ENCODE peak calls at places on chromosomes 13 and 19, in seven cellular contexts. One of them, this sample, is unnamed.
A peak's percentile ranks its signal among the peaks of the same experiment; 100 is the strongest.

GRCh38 chr13:80840313-80840976 is 499.5 kb upstream of the SPRY2 start:
- DNase-seq in astrocyte: no peak
- DNase-seq in heart right ventricle: no peak
- DNase-seq in CD4-positive, alpha-beta T cell: no peak
- DNase-seq in OCI-LY7: no peak
- DNase-seq in CD8-positive, alpha-beta T cell: no peak
- DNase-seq in hepatocyte: no peak
- DNase-seq in this sample: no peak

GRCh38 chr19:12137541-12137940 is 2.6 kb downstream of the ZNF20 start:
- DNase-seq in heart right ventricle: no peak
- DNase-seq in OCI-LY7: peak; percentile 78
- DNase-seq in hepatocyte: no peak
- DNase-seq in CD8-positive, alpha-beta T cell: peak; percentile 11
- DNase-seq in astrocyte: no peak
- DNase-seq in CD4-positive, alpha-beta T cell: no peak
- DNase-seq in this sample: no peak

GRCh38 chr19:4493929-4494690 is 22.0 kb downstream of the HDGFL2 start:
- DNase-seq in OCI-LY7: no peak
- DNase-seq in CD4-positive, alpha-beta T cell: no peak
- DNase-seq in hepatocyte: no peak
- DNase-seq in heart right ventricle: no peak
- DNase-seq in astrocyte: no peak
- DNase-seq in CD8-positive, alpha-beta T cell: no peak
- DNase-seq in this sample: no peak

GRCh38 chr19:2552859-2553258 is 76.9 kb downstream of the GADD45B start:
- DNase-seq in OCI-LY7: peak; percentile 78
- DNase-seq in hepatocyte: no peak
- DNase-seq in heart right ventricle: no peak
- DNase-seq in CD4-positive, alpha-beta T cell: peak; percentile 12
- DNase-seq in astrocyte: no peak
- DNase-seq in CD8-positive, alpha-beta T cell: peak; percentile 30
- DNase-seq in this sample: no peak

GRCh38 chr13:100789481-100789880 is 114.9 kb upstream of the TMTC4 start:
- DNase-seq in heart right ventricle: no peak
- DNase-seq in CD4-positive, alpha-beta T cell: no peak
- DNase-seq in CD8-positive, alpha-beta T cell: no peak
- DNase-seq in astrocyte: peak; percentile 44
- DNase-seq in hepatocyte: peak; percentile 18
- DNase-seq in OCI-LY7: no peak
- DNase-seq in this sample: no peak

GRCh38 chr13:43786766-43787517 is at the start of gene ENOX1:
- DNase-seq in heart right ventricle: peak; percentile 67
- DNase-seq in astrocyte: peak; percentile 51
- DNase-seq in hepatocyte: peak; percentile 89
- DNase-seq in OCI-LY7: peak; percentile 55
- DNase-seq in CD4-positive, alpha-beta T cell: no peak
- DNase-seq in CD8-positive, alpha-beta T cell: no peak
- DNase-seq in this sample: peak; percentile 28

GRCh38 chr19:5948697-5949564 is 29.0 kb downstream of the RANBP3 start:
- DNase-seq in hepatocyte: no peak
- DNase-seq in OCI-LY7: no peak
- DNase-seq in astrocyte: no peak
- DNase-seq in CD8-positive, alpha-beta T cell: no peak
- DNase-seq in CD4-positive, alpha-beta T cell: no peak
- DNase-seq in heart right ventricle: no peak
- DNase-seq in this sample: no peak

GRCh38 chr13:39107484-39108040 is 69.3 kb downstream of the NHLRC3 start:
- DNase-seq in CD8-positive, alpha-beta T cell: no peak
- DNase-seq in astrocyte: no peak
- DNase-seq in heart right ventricle: no peak
- DNase-seq in OCI-LY7: no peak
- DNase-seq in CD4-positive, alpha-beta T cell: no peak
- DNase-seq in hepatocyte: no peak
- DNase-seq in this sample: no peak

GRCh38 chr19:2529473-2529918 is 53.6 kb downstream of the GADD45B start:
- DNase-seq in heart right ventricle: no peak
- DNase-seq in astrocyte: peak; percentile 74
- DNase-seq in OCI-LY7: no peak
- DNase-seq in hepatocyte: peak; percentile 79
- DNase-seq in CD8-positive, alpha-beta T cell: no peak
- DNase-seq in CD4-positive, alpha-beta T cell: no peak
- DNase-seq in this sample: peak; percentile 88

GRCh38 chr19:3491396-3492119 is 8.3 kb upstream of the SMIM44 start:
- DNase-seq in heart right ventricle: no peak
- DNase-seq in hepatocyte: no peak
- DNase-seq in CD8-positive, alpha-beta T cell: no peak
- DNase-seq in CD4-positive, alpha-beta T cell: no peak
- DNase-seq in OCI-LY7: no peak
- DNase-seq in astrocyte: no peak
- DNase-seq in this sample: no peak

GRCh38 chr13:75416327-75417005 is 65.5 kb downstream of the TBC1D4 start:
- DNase-seq in CD4-positive, alpha-beta T cell: no peak
- DNase-seq in astrocyte: no peak
- DNase-seq in hepatocyte: no peak
- DNase-seq in CD8-positive, alpha-beta T cell: no peak
- DNase-seq in OCI-LY7: peak; percentile 80
- DNase-seq in heart right ventricle: no peak
- DNase-seq in this sample: no peak

GRCh38 chr13:101453784-101454201 is 1.3 kb downstream of the ITGBL1 start:
- DNase-seq in CD8-positive, alpha-beta T cell: no peak
- DNase-seq in OCI-LY7: no peak
- DNase-seq in hepatocyte: no peak
- DNase-seq in CD4-positive, alpha-beta T cell: no peak
- DNase-seq in heart right ventricle: no peak
- DNase-seq in astrocyte: no peak
- DNase-seq in this sample: no peak

GRCh38 chr13:46146898-46147297 is 35.1 kb downstream of the LCP1 start:
- DNase-seq in astrocyte: no peak
- DNase-seq in heart right ventricle: no peak
- DNase-seq in CD8-positive, alpha-beta T cell: no peak
- DNase-seq in CD4-positive, alpha-beta T cell: no peak
- DNase-seq in OCI-LY7: no peak
- DNase-seq in hepatocyte: peak; percentile 52
- DNase-seq in this sample: peak; percentile 27

GRCh38 chr19:17965370-17966114 is 1.4 kb upstream of the KCNN1 start:
- DNase-seq in astrocyte: no peak
- DNase-seq in hepatocyte: peak; percentile 80
- DNase-seq in CD4-positive, alpha-beta T cell: no peak
- DNase-seq in CD8-positive, alpha-beta T cell: no peak
- DNase-seq in OCI-LY7: no peak
- DNase-seq in heart right ventricle: no peak
- DNase-seq in this sample: no peak

GRCh38 chr13:105518086-105518485 is 1017.4 kb downstream of the EFNB2 start:
- DNase-seq in astrocyte: peak; percentile 77
- DNase-seq in hepatocyte: no peak
- DNase-seq in CD4-positive, alpha-beta T cell: no peak
- DNase-seq in OCI-LY7: no peak
- DNase-seq in CD8-positive, alpha-beta T cell: no peak
- DNase-seq in heart right ventricle: no peak
- DNase-seq in this sample: no peak

GRCh38 chr13:21688056-21688455 is 17.2 kb downstream of the FGF9 start:
- DNase-seq in OCI-LY7: no peak
- DNase-seq in hepatocyte: no peak
- DNase-seq in heart right ventricle: no peak
- DNase-seq in astrocyte: no peak
- DNase-seq in CD8-positive, alpha-beta T cell: no peak
- DNase-seq in CD4-positive, alpha-beta T cell: no peak
- DNase-seq in this sample: peak; percentile 47

GRCh38 chr13:35784286-35784951 is 307.9 kb upstream of the MAB21L1 start:
- DNase-seq in OCI-LY7: no peak
- DNase-seq in astrocyte: no peak
- DNase-seq in hepatocyte: no peak
- DNase-seq in CD4-positive, alpha-beta T cell: no peak
- DNase-seq in heart right ventricle: no peak
- DNase-seq in CD8-positive, alpha-beta T cell: no peak
- DNase-seq in this sample: no peak

GRCh38 chr19:2059422-2060201 is 8.6 kb upstream of the MKNK2 start:
- DNase-seq in OCI-LY7: no peak
- DNase-seq in hepatocyte: peak; percentile 86
- DNase-seq in CD4-positive, alpha-beta T cell: no peak
- DNase-seq in heart right ventricle: no peak
- DNase-seq in astrocyte: peak; percentile 56
- DNase-seq in CD8-positive, alpha-beta T cell: no peak
- DNase-seq in this sample: peak; percentile 45

GRCh38 chr13:32246468-32246867 is 68.7 kb downstream of the ZAR1L start:
- DNase-seq in astrocyte: peak; percentile 53
- DNase-seq in CD4-positive, alpha-beta T cell: no peak
- DNase-seq in heart right ventricle: peak; percentile 72
- DNase-seq in CD8-positive, alpha-beta T cell: no peak
- DNase-seq in OCI-LY7: peak; percentile 59
- DNase-seq in hepatocyte: peak; percentile 76
- DNase-seq in this sample: peak; percentile 63

GRCh38 chr13:29733069-29733700 is 117.2 kb downstream of the UBL3 start:
- DNase-seq in CD8-positive, alpha-beta T cell: no peak
- DNase-seq in astrocyte: no peak
- DNase-seq in CD4-positive, alpha-beta T cell: no peak
- DNase-seq in heart right ventricle: no peak
- DNase-seq in hepatocyte: peak; percentile 52
- DNase-seq in OCI-LY7: no peak
- DNase-seq in this sample: no peak

GRCh38 chr19:19134687-19135158 is 3.6 kb downstream of the TMEM161A start:
- DNase-seq in astrocyte: no peak
- DNase-seq in CD8-positive, alpha-beta T cell: no peak
- DNase-seq in OCI-LY7: peak; percentile 52
- DNase-seq in hepatocyte: peak; percentile 51
- DNase-seq in heart right ventricle: peak; percentile 86
- DNase-seq in CD4-positive, alpha-beta T cell: peak; percentile 29
- DNase-seq in this sample: no peak

GRCh38 chr13:59103004-59103768 is 1060.5 kb downstream of the DIAPH3 start:
- DNase-seq in CD8-positive, alpha-beta T cell: no peak
- DNase-seq in astrocyte: peak; percentile 83
- DNase-seq in OCI-LY7: no peak
- DNase-seq in heart right ventricle: no peak
- DNase-seq in hepatocyte: peak; percentile 10
- DNase-seq in CD4-positive, alpha-beta T cell: no peak
- DNase-seq in this sample: no peak

GRCh38 chr13:110156186-110157065 is 150.5 kb downstream of the COL4A1 start:
- DNase-seq in hepatocyte: no peak
- DNase-seq in CD8-positive, alpha-beta T cell: no peak
- DNase-seq in OCI-LY7: no peak
- DNase-seq in astrocyte: peak; percentile 74
- DNase-seq in CD4-positive, alpha-beta T cell: no peak
- DNase-seq in heart right ventricle: no peak
- DNase-seq in this sample: no peak

GRCh38 chr13:21852043-21852442 is 181.2 kb downstream of the FGF9 start:
- DNase-seq in OCI-LY7: no peak
- DNase-seq in CD4-positive, alpha-beta T cell: no peak
- DNase-seq in hepatocyte: no peak
- DNase-seq in CD8-positive, alpha-beta T cell: no peak
- DNase-seq in astrocyte: no peak
- DNase-seq in heart right ventricle: no peak
- DNase-seq in this sample: peak; percentile 30

GRCh38 chr13:70473912-70474311 is 365.7 kb upstream of the KLHL1 start:
- DNase-seq in astrocyte: no peak
- DNase-seq in CD4-positive, alpha-beta T cell: no peak
- DNase-seq in hepatocyte: no peak
- DNase-seq in OCI-LY7: no peak
- DNase-seq in CD8-positive, alpha-beta T cell: no peak
- DNase-seq in heart right ventricle: no peak
- DNase-seq in this sample: no peak

GRCh38 chr13:51802601-51803000 is 1.4 kb downstream of the DHRS12 start:
- DNase-seq in heart right ventricle: no peak
- DNase-seq in CD4-positive, alpha-beta T cell: no peak
- DNase-seq in OCI-LY7: no peak
- DNase-seq in CD8-positive, alpha-beta T cell: no peak
- DNase-seq in astrocyte: no peak
- DNase-seq in hepatocyte: no peak
- DNase-seq in this sample: no peak
- H3K27ac ChIP-seq in heart right ventricle: peak overlapping the region; percentile 99
- H3K27ac ChIP-seq in CD4-positive, alpha-beta T cell: peak overlapping the region; percentile 99
- H3K27ac ChIP-seq in OCI-LY7: no peak overlapping the region
- H3K27ac ChIP-seq in CD8-positive, alpha-beta T cell: peak overlapping the region; percentile 99
- H3K27ac ChIP-seq in astrocyte: no peak overlapping the region
- H3K27ac ChIP-seq in hepatocyte: peak overlapping the region; percentile 98
- H3K27ac ChIP-seq in this sample: peak overlapping the region; percentile 86

DNA sequence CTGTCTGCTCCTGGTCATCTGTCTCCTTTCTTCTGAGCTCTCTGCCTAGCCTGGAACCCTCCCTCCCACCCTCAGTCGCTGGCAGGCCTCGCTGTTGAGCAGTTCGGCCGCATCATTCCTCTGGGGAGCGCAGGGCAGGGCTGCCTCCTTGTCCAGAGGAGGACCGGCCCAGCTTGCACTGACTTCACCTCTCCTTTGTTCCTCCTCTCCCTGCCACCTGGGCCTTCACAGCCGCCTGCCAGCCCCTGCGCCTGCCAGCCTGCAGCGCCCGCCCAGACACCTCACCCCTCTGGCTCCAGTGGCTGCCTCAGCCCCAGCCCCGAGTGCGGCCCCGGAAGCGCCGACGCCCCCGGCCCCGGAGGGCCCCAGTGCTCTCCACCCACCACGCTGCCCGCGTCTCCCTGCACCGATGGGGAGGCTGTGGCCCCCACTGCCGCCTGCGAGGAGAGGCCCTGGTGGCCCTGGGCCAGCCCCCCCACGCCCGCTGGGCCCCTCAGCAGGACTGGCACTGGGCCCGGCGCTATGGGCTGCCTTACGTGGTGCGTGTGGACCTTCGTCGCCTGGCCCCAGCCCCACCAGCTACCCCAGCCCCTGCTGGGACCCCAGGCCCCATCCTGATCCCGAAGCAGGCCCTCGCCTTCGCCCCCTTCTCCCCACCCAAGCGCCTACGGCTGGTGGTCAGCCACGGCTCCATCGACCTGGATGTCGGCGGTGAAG is 7.2 kb downstream of the KMT5C start:
- DNase-seq in hepatocyte: no peak
- DNase-seq in OCI-LY7: no peak
- DNase-seq in CD4-positive, alpha-beta T cell: no peak
- DNase-seq in heart right ventricle: no peak
- DNase-seq in CD8-positive, alpha-beta T cell: no peak
- DNase-seq in astrocyte: no peak
- DNase-seq in this sample: no peak
- H3K27ac ChIP-seq in hepatocyte: no peak overlapping the region
- H3K27ac ChIP-seq in OCI-LY7: no peak overlapping the region
- H3K27ac ChIP-seq in CD4-positive, alpha-beta T cell: no peak overlapping the region
- H3K27ac ChIP-seq in heart right ventricle: no peak overlapping the region
- H3K27ac ChIP-seq in CD8-positive, alpha-beta T cell: no peak overlapping the region
- H3K27ac ChIP-seq in astrocyte: no peak overlapping the region
- H3K27ac ChIP-seq in this sample: peak overlapping the region; percentile 97

GRCh38 chr19:7426986-7427385 is 61.8 kb downstream of the PEX11G start:
- DNase-seq in hepatocyte: no peak
- DNase-seq in OCI-LY7: no peak
- DNase-seq in CD8-positive, alpha-beta T cell: no peak
- DNase-seq in CD4-positive, alpha-beta T cell: peak; percentile 1
- DNase-seq in heart right ventricle: no peak
- DNase-seq in astrocyte: no peak
- DNase-seq in this sample: no peak
- H3K27ac ChIP-seq in hepatocyte: peak overlapping the region; percentile 87
- H3K27ac ChIP-seq in OCI-LY7: no peak overlapping the region
- H3K27ac ChIP-seq in CD8-positive, alpha-beta T cell: no peak overlapping the region
- H3K27ac ChIP-seq in CD4-positive, alpha-beta T cell: no peak overlapping the region
- H3K27ac ChIP-seq in heart right ventricle: no peak overlapping the region
- H3K27ac ChIP-seq in astrocyte: no peak overlapping the region
- H3K27ac ChIP-seq in this sample: peak overlapping the region; percentile 92

DNA sequence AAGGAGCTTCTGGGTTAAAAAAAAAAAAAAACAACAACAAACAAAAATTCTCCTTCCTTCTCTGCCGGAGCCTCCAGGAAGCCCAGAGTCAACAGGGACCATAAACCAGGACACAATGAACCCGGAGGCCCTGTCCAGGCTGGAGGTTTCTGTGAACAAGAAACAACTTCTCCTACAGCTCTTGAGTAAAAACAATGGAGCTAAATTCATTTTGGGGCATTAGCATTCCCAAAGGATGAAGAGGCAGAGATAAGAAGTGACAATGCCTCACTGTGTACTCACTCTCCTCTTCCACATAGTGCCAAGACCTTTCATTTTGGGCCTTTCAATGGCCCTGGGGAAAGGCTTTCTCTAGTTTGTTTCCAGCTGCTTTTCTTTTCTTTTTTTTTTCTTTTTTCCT is 9.0 kb downstream of the RHPN2 start:
- DNase-seq in heart right ventricle: no peak
- DNase-seq in CD4-positive, alpha-beta T cell: no peak
- DNase-seq in OCI-LY7: no peak
- DNase-seq in astrocyte: peak; percentile 48
- DNase-seq in hepatocyte: no peak
- DNase-seq in CD8-positive, alpha-beta T cell: no peak
- DNase-seq in this sample: no peak
- H3K27ac ChIP-seq in heart right ventricle: no peak overlapping the region
- H3K27ac ChIP-seq in CD4-positive, alpha-beta T cell: no peak overlapping the region
- H3K27ac ChIP-seq in OCI-LY7: no peak overlapping the region
- H3K27ac ChIP-seq in astrocyte: no peak overlapping the region
- H3K27ac ChIP-seq in hepatocyte: peak overlapping the region; percentile 62
- H3K27ac ChIP-seq in CD8-positive, alpha-beta T cell: no peak overlapping the region
- H3K27ac ChIP-seq in this sample: no peak overlapping the region

This sample was measured in RWPE1.